ENCODE peak calls at places on chromosomes 11 and 22, in seven cellular contexts. R, H, N, L, K, C and V are unnamed samples.

GRCh38 chr11:14544611-14545010 is 24.4 kb upstream of the PSMA1 start:
- DNase-seq in R (no peak), H (no peak), N (no peak), L (no peak), K (peak; percentile 33), C (no peak), V (no peak)

GRCh38 chr11:57568330-57568766 is 876 bp upstream of the UBE2L6 start:
- DNase-seq in R (peak; percentile 91), H (peak; percentile 27), N (no peak), L (peak; percentile 86), K (peak; percentile 67), C (no peak), V (no peak)

GRCh38 chr11:61682093-61682732 is 2.0 kb downstream of the DAGLA start:
- DNase-seq in R (peak; percentile 65), H (no peak), N (no peak), L (no peak), K (no peak), C (no peak), V (peak; percentile 68)

GRCh38 chr11:57214494-57214893 is 22.6 kb downstream of the APLNR start:
- DNase-seq in R (no peak), H (peak; percentile 85), N (no peak), L (no peak), K (peak; percentile 86), C (no peak), V (no peak)

GRCh38 chr11:76578655-76579046 is 91.9 kb downstream of the LRRC32 start:
- DNase-seq in R (no peak), H (no peak), N (no peak), L (no peak), K (no peak), C (peak; percentile 22), V (peak; percentile 93)

GRCh38 chr11:113198907-113199660 is 115.3 kb upstream of the TTC12 start:
- DNase-seq in R (no peak), H (no peak), N (no peak), L (no peak), K (no peak), C (no peak), V (no peak)

GRCh38 chr22:24827305-24827704 is 21.3 kb downstream of the SGSM1 start:
- DNase-seq in R (peak; percentile 81), H (no peak), N (no peak), L (no peak), K (no peak), C (no peak), V (no peak)

GRCh38 chr22:41911292-41911611 is 3.6 kb downstream of the SHISA8 start:
- DNase-seq in R (no peak), H (no peak), N (no peak), L (no peak), K (no peak), C (peak; percentile 1), V (no peak)

GRCh38 chr11:76658651-76659650 is 11.6 kb downstream of the LRRC32 start:
- DNase-seq in R (no peak), H (no peak), N (no peak), L (no peak), K (no peak), C (no peak), V (peak; percentile 51)

GRCh38 chr11:129319201-129319600 is 56.4 kb upstream of the BARX2 start:
- DNase-seq in R (no peak), H (no peak), N (no peak), L (no peak), K (no peak), C (no peak), V (no peak)

GRCh38 chr11:84345597-84345996 is 1059.4 kb upstream of the CCDC90B start:
- DNase-seq in R (no peak), H (no peak), N (no peak), L (no peak), K (no peak), C (no peak), V (no peak)

GRCh38 chr11:77407613-77408012 is 66.3 kb downstream of the PAK1 start:
- DNase-seq in R (peak; percentile 85), H (peak; percentile 86), N (no peak), L (no peak), K (peak; percentile 92), C (no peak), V (no peak)

GRCh38 chr11:44256673-44257291 is 53.2 kb downstream of the ALX4 start:
- DNase-seq in R (no peak), H (no peak), N (no peak), L (no peak), K (no peak), C (no peak), V (no peak)

GRCh38 chr11:59615637-59616395 is at the start of gene OSBP:
- DNase-seq in R (peak; percentile 100), H (peak; percentile 100), N (peak; percentile 98), L (peak; percentile 100), K (peak; percentile 100), C (peak; percentile 98), V (peak; percentile 99)

GRCh38 chr11:102406099-102406498 is 46.5 kb downstream of the TMEM123 start:
- DNase-seq in R (no peak), H (no peak), N (no peak), L (no peak), K (no peak), C (no peak), V (no peak)

GRCh38 chr11:115377882-115378296 is 126.3 kb downstream of the CADM1 start:
- DNase-seq in R (no peak), H (peak; percentile 87), N (no peak), L (no peak), K (peak; percentile 60), C (no peak), V (no peak)

GRCh38 chr11:71282581-71283351 is 30.4 kb upstream of the SHANK2 start:
- DNase-seq in R (peak; percentile 60), H (no peak), N (no peak), L (no peak), K (no peak), C (peak; percentile 44), V (no peak)

GRCh38 chr11:34631737-34632104 is 10.8 kb downstream of the EHF start:
- DNase-seq in R (no peak), H (no peak), N (no peak), L (no peak), K (no peak), C (no peak), V (peak; percentile 73)

GRCh38 chr22:23767673-23768548 is at the start of gene CHCHD10:
- DNase-seq in R (peak; percentile 90), H (no peak), N (peak; percentile 84), L (peak; percentile 87), K (peak; percentile 50), C (peak; percentile 94), V (peak; percentile 95)
- H3K4me1 ChIP-seq in R (peaks cover 10% of the 10 kb centered on the region), H (peaks cover 16% of the 10 kb centered on the region), N (peaks cover 62% of the 10 kb centered on the region), L (peaks cover 17% of the 10 kb centered on the region), K (peaks cover 10% of the 10 kb centered on the region), C (peaks cover 23% of the 10 kb centered on the region), V (peaks cover 5% of the 10 kb centered on the region)

GRCh38 chr22:50675553-50676199 is 3.1 kb downstream of the SHANK3 start:
- DNase-seq in R (no peak), H (no peak), N (peak; percentile 1), L (no peak), K (no peak), C (peak; percentile 1), V (no peak)

GRCh38 chr22:50676211-50676636 is 3.6 kb downstream of the SHANK3 start:
- DNase-seq in R (no peak), H (no peak), N (peak; percentile 1), L (no peak), K (no peak), C (no peak), V (no peak)

GRCh38 chr22:50673231-50674126 is 856 bp downstream of the SHANK3 start:
- DNase-seq in R (no peak), H (no peak), N (peak; percentile 24), L (peak; percentile 56), K (no peak), C (peak; percentile 62), V (no peak)

GRCh38 chr22:50674127-50674493 is 1.5 kb downstream of the SHANK3 start:
- DNase-seq in R (no peak), H (no peak), N (no peak), L (no peak), K (no peak), C (peak; percentile 66), V (no peak)

GRCh38 chr22:50674606-50675552 is 2.3 kb downstream of the SHANK3 start:
- DNase-seq in R (peak; percentile 84), H (no peak), N (peak; percentile 67), L (peak; percentile 59), K (no peak), C (peak; percentile 86), V (peak; percentile 93)
- H3K4me3 ChIP-seq in R (peak overlapping the region; percentile 27), H (peak overlapping the region; percentile 33), N (peak overlapping the region; percentile 3), L (peak overlapping the region; percentile 90), K (peak overlapping the region; percentile 40), C (peak overlapping the region; percentile 80), V (peak overlapping the region; percentile 55)

DNA sequence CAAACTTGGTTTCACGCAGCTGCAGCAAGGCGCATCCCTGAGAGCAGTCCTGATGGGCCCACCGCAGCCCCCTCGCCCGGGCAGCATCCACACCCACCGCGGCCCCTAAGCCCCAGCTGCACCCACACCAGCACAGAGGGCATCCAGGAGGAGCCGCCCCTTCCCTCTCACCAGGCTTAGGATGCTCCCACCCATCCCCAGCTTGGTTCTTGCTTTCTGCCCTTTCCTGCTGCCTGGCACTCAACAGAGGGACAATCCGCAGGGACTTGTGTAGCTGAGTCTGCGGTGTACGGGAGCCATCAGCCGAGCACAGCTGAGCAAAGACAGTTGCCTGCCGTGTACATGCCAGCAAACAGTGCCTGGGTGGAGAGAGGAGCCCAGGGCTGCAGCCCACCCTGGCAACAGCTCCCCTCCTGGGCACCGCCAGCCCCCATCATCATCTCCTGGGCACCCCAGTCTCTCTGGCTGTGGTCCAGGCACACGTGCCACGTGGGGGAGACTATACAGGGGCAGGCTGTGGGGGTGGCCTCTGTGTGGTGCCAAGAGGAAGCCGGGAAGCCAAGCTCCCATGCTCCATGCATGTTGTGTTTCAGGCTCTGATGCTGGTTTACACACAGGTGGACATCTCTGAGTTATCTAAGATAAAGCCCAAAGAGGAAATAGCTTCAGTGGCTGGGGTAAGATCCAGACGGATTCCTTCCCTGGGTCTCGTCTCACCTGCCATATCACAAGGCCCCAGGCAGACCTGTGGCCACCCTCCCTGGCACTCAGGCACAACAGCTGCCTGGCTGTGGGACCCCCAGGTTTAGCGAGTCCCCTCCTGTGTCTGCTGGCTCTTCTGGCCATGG is 36.1 kb upstream of the GNB1L start:
- DNase-seq in R (no peak), H (no peak), N (no peak), L (no peak), K (no peak), C (no peak), V (peak; percentile 67)
- H3K9ac ChIP-seq in R (peak overlapping the region; percentile 5), H (peak overlapping the region; percentile 61), N (peak overlapping the region; percentile 1), L (no peak overlapping the region), K (peak overlapping the region; percentile 21), C (no peak overlapping the region), V (no peak overlapping the region)

GRCh38 chr11:66111158-66111557 is 41.1 kb downstream of the PACS1 start:
- DNase-seq in R (no peak), H (no peak), N (no peak), L (no peak), K (no peak), C (no peak), V (no peak)
- H3K4me1 ChIP-seq in R (peaks cover 18% of the 10 kb centered on the region), H (peaks cover 50% of the 10 kb centered on the region), N (peaks cover 9% of the 10 kb centered on the region), L (peaks cover 22% of the 10 kb centered on the region), K (peaks cover 20% of the 10 kb centered on the region), C (peaks cover 10% of the 10 kb centered on the region), V (peaks cover 17% of the 10 kb centered on the region)